ENCODE peak calls at places on chromosomes 16 and 17, in five cellular contexts. U, A, K, P and I are unnamed samples.
A peak's percentile ranks its signal among the peaks of the same experiment; 100 is the strongest.

GRCh38 chr16:56617212-56618085 is 8.1 kb upstream of the MT1E start:
- DNase-seq in K (peak; percentile 76), P (no peak), U (peak; percentile 84), A (no peak), I (no peak)

GRCh38 chr17:80254396-80255241 is 6.0 kb upstream of the RNF213 start:
- DNase-seq in A (peak; percentile 23), P (peak; percentile 58), U (no peak), K (no peak), I (peak; percentile 93)

GRCh38 chr17:44793885-44794698 is 35.3 kb downstream of the ADAM11 start:
- DNase-seq in P (no peak), K (no peak), A (no peak), U (no peak), I (peak; percentile 30)

GRCh38 chr16:88920618-88921602 is 54.5 kb upstream of the PABPN1L start:
- DNase-seq in K (peak; percentile 42), U (peak; percentile 87), P (no peak), A (peak; percentile 52), I (no peak)

GRCh38 chr16:50881331-50881830 is 139.5 kb downstream of the CYLD start:
- DNase-seq in K (no peak), A (no peak), U (no peak), P (no peak), I (peak; percentile 7)

GRCh38 chr17:8581002-8581658 is 49.4 kb downstream of the MYH10 start:
- DNase-seq in A (no peak), U (no peak), K (no peak), P (no peak), I (no peak)

GRCh38 chr16:51665599-51665998 is 514.5 kb upstream of the SALL1 start:
- DNase-seq in A (no peak), U (no peak), P (no peak), K (no peak), I (no peak)

GRCh38 chr16:71808593-71809449 is at the start of gene AP1G1:
- DNase-seq in U (peak; percentile 96), K (peak; percentile 95), P (peak; percentile 94), A (peak; percentile 85), I (peak; percentile 96)

GRCh38 chr16:50079741-50080140 is 14.0 kb downstream of the HEATR3 start:
- DNase-seq in K (no peak), A (no peak), U (no peak), P (no peak), I (no peak)

GRCh38 chr16:69830534-69831211 is 68.5 kb downstream of the WWP2 start:
- DNase-seq in U (no peak), P (no peak), A (no peak), K (no peak), I (peak; percentile 22)

GRCh38 chr17:78805301-78805700 is 23.2 kb upstream of the CYTH1 start:
- DNase-seq in A (no peak), U (no peak), K (no peak), P (peak; percentile 71), I (no peak)

GRCh38 chr16:15031596-15031995 is 24.3 kb downstream of the NTAN1 start:
- DNase-seq in U (no peak), P (no peak), K (peak; percentile 5), A (no peak), I (no peak)

GRCh38 chr17:76293106-76293505 is 15.0 kb downstream of the QRICH2 start:
- DNase-seq in A (no peak), U (no peak), P (no peak), K (no peak), I (no peak)

GRCh38 chr16:50040028-50040427 is 15.0 kb downstream of the CNEP1R1 start:
- DNase-seq in P (no peak), A (no peak), U (no peak), K (no peak), I (no peak)

GRCh38 chr16:878071-878784 is 77.7 kb upstream of the GNG13 start:
- DNase-seq in A (no peak), P (no peak), U (no peak), K (no peak), I (no peak)

GRCh38 chr16:14559809-14560227 is 70.2 kb downstream of the PARN start:
- DNase-seq in U (no peak), P (no peak), K (no peak), A (no peak), I (peak; percentile 36)

GRCh38 chr17:81030726-81031570 is 4.0 kb upstream of the BAIAP2 start:
- DNase-seq in U (peak; percentile 61), P (no peak), K (no peak), A (no peak), I (no peak)

GRCh38 chr17:43019418-43019817 is 2.8 kb downstream of the VAT1 start:
- DNase-seq in P (no peak), K (no peak), A (no peak), U (no peak), I (no peak)

GRCh38 chr17:37060094-37060493 is 111.3 kb downstream of the AATF start:
- DNase-seq in P (no peak), A (no peak), K (no peak), U (no peak), I (no peak)

GRCh38 chr17:63455417-63455816 is 9.3 kb upstream of the CYB561 start:
- DNase-seq in U (no peak), P (no peak), A (no peak), K (no peak), I (no peak)

GRCh38 chr16:20424129-20424866 is 15.0 kb downstream of the ACSM5 start:
- DNase-seq in P (no peak), A (no peak), K (no peak), U (no peak), I (no peak)

GRCh38 chr16:48494742-48495141 is 109.5 kb upstream of the SIAH1 start:
- DNase-seq in U (no peak), A (no peak), K (no peak), P (no peak), I (no peak)

GRCh38 chr17:75843577-75844529 is at the start of gene UNC13D:
- DNase-seq in K (no peak), P (peak; percentile 68), A (no peak), U (no peak), I (no peak)

GRCh38 chr17:30296499-30297038 is 4.8 kb upstream of the BLMH start:
- DNase-seq in K (no peak), U (no peak), P (no peak), A (no peak), I (peak; percentile 15)

GRCh38 chr17:376936-377863 is 24.6 kb upstream of the RPH3AL start:
- DNase-seq in P (no peak), U (no peak), K (no peak), A (peak; percentile 59), I (no peak)

GRCh38 chr16:57979006-57979585 is 8.2 kb upstream of the CNGB1 start:
- DNase-seq in K (no peak), P (no peak), U (no peak), A (no peak), I (no peak)

GRCh38 chr17:17105976-17106375 is 63.7 kb downstream of the MPRIP start:
- DNase-seq in P (no peak), K (no peak), U (no peak), A (no peak), I (no peak)
- H3K27ac ChIP-seq in P (no peak overlapping the region), K (peak overlapping the region; percentile 13), U (peak overlapping the region; percentile 71), A (peak overlapping the region; percentile 87), I (no peak overlapping the region)

GRCh38 chr17:57609125-57609877 is 135.8 kb downstream of the CCDC182 start:
- DNase-seq in U (no peak), K (no peak), A (no peak), P (no peak), I (no peak)
- H3K4me3 ChIP-seq in U (no peak overlapping the region), K (no peak overlapping the region), A (no peak overlapping the region), P (no peak overlapping the region), I (no peak overlapping the region)

GRCh38 chr17:39607057-39607850 is 466 bp downstream of the NEUROD2 start:
- DNase-seq in K (no peak), A (no peak), P (no peak), U (no peak), I (no peak)

GRCh38 chr17:39606434-39607056 is 1.2 kb downstream of the NEUROD2 start:
- DNase-seq in K (no peak), P (no peak), A (no peak), U (no peak), I (no peak)

GRCh38 chr17:39607851-39608130 is at the start of gene NEUROD2:
- DNase-seq in U (no peak), A (no peak), P (no peak), K (no peak), I (no peak)

GRCh38 chr17:39604911-39605491 is 2.7 kb downstream of the NEUROD2 start:
- DNase-seq in U (no peak), P (no peak), A (no peak), K (no peak), I (no peak)

GRCh38 chr17:39605492-39606433 is 2.0 kb downstream of the NEUROD2 start:
- DNase-seq in P (no peak), U (no peak), A (no peak), K (no peak), I (no peak)
- H3K27ac ChIP-seq in P (no peak overlapping the region), U (no peak overlapping the region), A (no peak overlapping the region), K (no peak overlapping the region), I (no peak overlapping the region)

GRCh38 chr16:73817500-73817899 is 479.1 kb upstream of the PSMD7 start:
- DNase-seq in A (no peak), K (no peak), U (no peak), P (no peak), I (no peak)

GRCh38 chr16:73813523-73813922 is 483.1 kb upstream of the PSMD7 start:
- DNase-seq in U (peak; percentile 14), A (no peak), P (no peak), K (no peak), I (no peak)
- H3K4me3 ChIP-seq in U (no peak overlapping the region), A (no peak overlapping the region), P (no peak overlapping the region), K (no peak overlapping the region), I (no peak overlapping the region)

GRCh38 chr17:21209511-21210175 is 4.3 kb downstream of the TMEM11 start:
- DNase-seq in U (no peak), P (no peak), K (no peak), A (no peak), I (no peak)
- H3K27ac ChIP-seq in U (peak overlapping the region; percentile 71), P (no peak overlapping the region), K (no peak overlapping the region), A (no peak overlapping the region), I (no peak overlapping the region)

GRCh38 chr17:32549559-32549958 is 62.8 kb downstream of the CDK5R1 start:
- DNase-seq in P (no peak), K (no peak), A (no peak), U (no peak), I (no peak)

GRCh38 chr17:32541640-32542039 is 54.8 kb downstream of the CDK5R1 start:
- DNase-seq in K (no peak), A (no peak), P (no peak), U (no peak), I (no peak)

GRCh38 chr17:32551186-32551955 is 64.6 kb downstream of the CDK5R1 start:
- DNase-seq in K (no peak), A (no peak), P (no peak), U (no peak), I (no peak)

DNA sequence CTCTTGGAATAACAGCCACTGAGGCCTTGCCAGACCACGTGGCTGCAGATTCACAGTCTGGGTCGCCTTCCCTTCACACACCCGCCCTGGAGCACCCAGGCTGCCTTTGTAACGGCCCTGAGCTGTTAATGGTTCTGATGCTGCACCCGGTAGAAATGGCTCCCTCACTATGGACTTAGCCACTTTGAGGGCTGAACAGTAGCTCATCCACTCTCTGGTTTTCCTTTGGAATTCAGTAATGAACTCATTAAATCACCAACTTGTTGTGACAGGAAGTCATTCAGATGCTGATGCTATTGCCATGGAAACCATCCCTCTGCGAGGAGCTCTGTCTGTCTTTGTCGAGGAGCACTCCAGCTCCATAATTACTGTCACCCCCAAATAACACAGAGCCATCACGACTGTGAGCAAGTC is 59.2 kb downstream of the CDK5R1 start:
- DNase-seq in P (no peak), K (no peak), A (no peak), U (no peak), I (no peak)
- H3K4me3 ChIP-seq in P (no peak overlapping the region), K (no peak overlapping the region), A (no peak overlapping the region), U (no peak overlapping the region), I (no peak overlapping the region)